ENCODE peak calls at places on chromosomes 6 and 20, in ten cellular contexts. F is H54; W is HEK293T; S is activated effector memory CD4-positive, alpha-beta T cell treated with anti-CD3 and anti-CD28 coated beads, Interleukin-2, amount 50 U/mL, for 16 hours; R is left cardiac atrium; V is NCI-H460; H is GM13976; T is OCI-LY7; Q is stimulated activated CD4-positive, alpha-beta T cell treated with anti-CD3 and anti-CD28 coated beads, TNF-alpha, amount 100 ng/mL, for 1 hour; I is hypothalamus. M is an unnamed sample.

GRCh38 chr6:137416376-137417109 is 77.7 kb downstream of the OLIG3 start:
- DNase-seq in T (peak), W (no peak), Q (no peak), F (no peak), H (no peak), V (peak), R (no peak), S (no peak), I (no peak), M (no peak)

GRCh38 chr6:14072084-14072483 is 45.5 kb upstream of the CD83 start:
- DNase-seq in R (no peak), H (no peak), F (no peak), Q (no peak), T (no peak), W (no peak), S (no peak), V (no peak), I (no peak), M (no peak)

GRCh38 chr20:19047040-19047950 is 165.1 kb upstream of the SLC24A3 start:
- DNase-seq in R (peak), H (no peak), W (no peak), Q (no peak), T (no peak), S (no peak), I (no peak), V (no peak), F (no peak), M (peak)

GRCh38 chr20:57801046-57801445 is 91.2 kb upstream of the PMEPA1 start:
- DNase-seq in W (no peak), Q (no peak), V (no peak), H (no peak), F (no peak), R (no peak), I (no peak), T (no peak), S (peak), M (no peak)

GRCh38 chr6:104829183-104829958 is 30.3 kb downstream of the HACE1 start:
- DNase-seq in W (no peak), T (no peak), Q (no peak), I (no peak), S (no peak), V (no peak), H (no peak), R (no peak), F (no peak), M (no peak)

GRCh38 chr6:25777856-25778649 is 23.5 kb downstream of the SLC17A4 start:
- DNase-seq in V (no peak), H (no peak), W (no peak), T (no peak), F (no peak), R (no peak), I (no peak), Q (no peak), S (no peak), M (no peak)

GRCh38 chr20:50649587-50649986 is 41.8 kb downstream of the RIPOR3 start:
- DNase-seq in S (no peak), R (no peak), T (no peak), W (no peak), F (no peak), V (no peak), Q (no peak), H (no peak), I (no peak), M (no peak)

GRCh38 chr6:86942761-86943526 is 5.6 kb downstream of the HTR1E start:
- DNase-seq in H (no peak), Q (no peak), S (no peak), W (no peak), V (no peak), T (no peak), I (no peak), F (no peak), R (no peak), M (no peak)

GRCh38 chr6:158018370-158018771 is 36.7 kb downstream of the SYNJ2 start:
- DNase-seq in I (no peak), V (no peak), H (no peak), T (no peak), R (no peak), Q (no peak), S (no peak), W (no peak), F (no peak), M (no peak)

GRCh38 chr6:127952831-127953230 is 52.0 kb upstream of the THEMIS start:
- DNase-seq in Q (no peak), V (no peak), H (no peak), F (no peak), W (no peak), R (no peak), T (no peak), S (no peak), I (no peak), M (no peak)

GRCh38 chr6:157974341-157974894 is 7.2 kb upstream of the SYNJ2 start:
- DNase-seq in T (no peak), V (no peak), R (no peak), I (no peak), H (no peak), S (no peak), Q (no peak), F (no peak), W (no peak), M (no peak)

GRCh38 chr6:24428615-24429014 is 25.9 kb downstream of the MRS2 start:
- DNase-seq in W (no peak), S (no peak), H (no peak), R (no peak), I (no peak), F (no peak), Q (no peak), V (peak), T (no peak), M (no peak)

GRCh38 chr6:18792832-18793231 is 405.7 kb downstream of the RNF144B start:
- DNase-seq in W (no peak), R (no peak), F (no peak), S (no peak), Q (no peak), I (no peak), V (no peak), H (no peak), T (no peak), M (no peak)

GRCh38 chr6:37323568-37323967 is 30.2 kb upstream of the RNF8 start:
- DNase-seq in R (no peak), H (no peak), W (no peak), S (no peak), I (no peak), T (no peak), F (no peak), Q (no peak), V (no peak), M (no peak)

GRCh38 chr6:19898141-19898740 is 61.1 kb downstream of the ID4 start:
- DNase-seq in I (no peak), F (no peak), V (no peak), Q (no peak), R (no peak), S (no peak), H (no peak), W (no peak), T (no peak), M (no peak)

GRCh38 chr6:158040051-158040803 is 58.6 kb downstream of the SYNJ2 start:
- DNase-seq in H (peak), T (no peak), I (no peak), Q (no peak), W (peak), R (peak), F (peak), V (peak), S (peak), M (no peak)

GRCh38 chr6:108407952-108408351 is 113.1 kb downstream of the AFG1L start:
- DNase-seq in S (no peak), H (no peak), R (no peak), Q (no peak), T (no peak), F (no peak), I (no peak), V (no peak), W (no peak), M (no peak)

GRCh38 chr6:21381336-21381963 is 212.1 kb upstream of the SOX4 start:
- DNase-seq in Q (no peak), R (no peak), F (no peak), T (no peak), W (no peak), I (no peak), S (no peak), V (no peak), H (no peak), M (no peak)

GRCh38 chr20:51221791-51222408 is 199.0 kb upstream of the KCNG1 start:
- DNase-seq in I (no peak), F (peak), V (peak), S (no peak), R (no peak), W (no peak), Q (no peak), H (no peak), T (no peak), M (peak)

GRCh38 chr20:7237251-7237650 is 469.8 kb downstream of the BMP2 start:
- DNase-seq in T (no peak), W (no peak), V (no peak), R (no peak), Q (no peak), S (no peak), H (no peak), I (no peak), F (no peak), M (no peak)

GRCh38 chr6:150410906-150411305 is 42.1 kb downstream of the IYD start:
- DNase-seq in I (no peak), R (no peak), Q (no peak), V (no peak), W (no peak), H (no peak), F (no peak), S (no peak), T (no peak), M (no peak)

GRCh38 chr20:21507275-21508229 is 6.3 kb downstream of the NKX2-2 start:
- DNase-seq in Q (no peak), R (no peak), I (no peak), V (no peak), H (peak), F (no peak), W (no peak), T (no peak), S (no peak), M (no peak)

GRCh38 chr6:75922226-75922625 is 150.2 kb downstream of the IMPG1 start:
- DNase-seq in F (no peak), Q (no peak), I (no peak), R (no peak), T (no peak), V (no peak), H (no peak), W (no peak), S (no peak), M (no peak)

GRCh38 chr6:65633516-65633915 is 73.5 kb downstream of the EYS start:
- DNase-seq in I (no peak), W (no peak), F (no peak), V (no peak), S (no peak), R (no peak), T (no peak), H (no peak), Q (no peak), M (no peak)

GRCh38 chr6:46062312-46062711 is 46.7 kb upstream of the CLIC5 start:
- DNase-seq in T (no peak), H (no peak), S (no peak), Q (no peak), I (no peak), V (no peak), F (no peak), W (no peak), R (no peak), M (peak)

GRCh38 chr6:13762648-13763441 is 51.2 kb upstream of the RANBP9 start:
- DNase-seq in I (no peak), H (no peak), Q (no peak), T (peak), F (no peak), S (no peak), R (no peak), W (no peak), V (no peak), M (no peak)

GRCh38 chr6:1364791-1365190 is 24.6 kb upstream of the FOXF2 start:
- DNase-seq in S (no peak), Q (no peak), F (no peak), V (no peak), I (no peak), W (no peak), T (no peak), R (no peak), H (no peak), M (no peak)

GRCh38 chr6:81023007-81023582 is 729.4 kb downstream of the TENT5A start:
- DNase-seq in F (no peak), I (no peak), W (no peak), R (no peak), V (no peak), T (peak), H (no peak), Q (no peak), S (no peak), M (no peak)

GRCh38 chr20:50283922-50284810 is 93.5 kb downstream of the CEBPB start:
- DNase-seq in Q (no peak), V (peak), F (peak), W (no peak), R (no peak), I (no peak), S (no peak), T (no peak), H (no peak), M (no peak)

GRCh38 chr20:24855848-24856247 is 93.2 kb upstream of the CST7 start:
- DNase-seq in W (no peak), V (no peak), Q (no peak), H (no peak), F (no peak), I (no peak), R (no peak), S (no peak), T (no peak), M (no peak)

GRCh38 chr6:137051790-137052472 is 7.2 kb upstream of the IL20RA start:
- DNase-seq in W (no peak), H (no peak), S (no peak), F (no peak), V (no peak), Q (no peak), T (no peak), I (no peak), R (no peak), M (no peak)

GRCh38 chr6:90399970-90400369 is 103.3 kb upstream of the BACH2 start:
- DNase-seq in I (no peak), T (no peak), W (no peak), F (no peak), S (peak), H (no peak), Q (no peak), R (no peak), V (no peak), M (no peak)

GRCh38 chr20:23668477-23668951 is 20.3 kb downstream of the CST4 start:
- DNase-seq in I (no peak), Q (no peak), S (peak), H (peak), F (peak), V (peak), R (no peak), W (peak), T (peak), M (peak)

GRCh38 chr6:34289137-34289536 is 40.3 kb upstream of the SMIM29 start:
- DNase-seq in Q (no peak), R (no peak), W (no peak), H (no peak), I (no peak), V (no peak), F (no peak), T (no peak), S (no peak), M (no peak)

GRCh38 chr6:23633986-23634385 is 492.0 kb upstream of the NRSN1 start:
- DNase-seq in I (no peak), F (no peak), W (no peak), S (no peak), Q (no peak), V (no peak), T (no peak), H (no peak), R (no peak), M (no peak)

GRCh38 chr6:15628499-15629131 is 34.2 kb downstream of the DTNBP1 start:
- DNase-seq in V (no peak), T (no peak), S (peak), H (no peak), R (no peak), F (peak), W (no peak), Q (no peak), I (no peak), M (no peak)